ENCODE peak calls at places on chromosomes 5 and 9, in six cellular contexts. D, C, P, X, M and S are unnamed samples. For H3K4me1, the result is how much of the 10 kb centered on the place peaks cover.

GRCh38 chr9:37163299-37163698 is 42.9 kb downstream of the ZCCHC7 start:
- DNase-seq in D (no peak), C (no peak), P (no peak), X (no peak), M (no peak), S (no peak)

GRCh38 chr9:126612813-126613641 is 701 bp upstream of the LMX1B start:
- DNase-seq in D (peak), C (no peak), P (no peak), X (peak), M (no peak), S (no peak)

GRCh38 chr5:87340716-87341115 is 72.0 kb downstream of the CCNH start:
- DNase-seq in D (no peak), C (no peak), P (no peak), X (no peak), M (no peak), S (no peak)

GRCh38 chr5:17436766-17437221 is 61.2 kb upstream of the TAF11L2 start:
- DNase-seq in D (no peak), C (no peak), P (no peak), X (peak), M (no peak), S (no peak)

GRCh38 chr9:36163049-36163839 is 5.9 kb upstream of the CCIN start:
- DNase-seq in D (peak), C (no peak), P (peak), X (peak), M (no peak), S (peak)

GRCh38 chr9:21906878-21907277 is 87.3 kb downstream of the CDKN2A start:
- DNase-seq in D (no peak), C (no peak), P (no peak), X (no peak), M (no peak), S (no peak)

GRCh38 chr5:125267636-125268248 is 521.3 kb upstream of the ZNF608 start:
- DNase-seq in D (no peak), C (no peak), P (no peak), X (no peak), M (no peak), S (no peak)

GRCh38 chr9:136719212-136719880 is 7.0 kb downstream of the DIPK1B start:
- DNase-seq in D (no peak), C (no peak), P (no peak), X (no peak), M (no peak), S (peak)

GRCh38 chr9:33868430-33869000 is 51.6 kb downstream of the UBE2R2 start:
- DNase-seq in D (no peak), C (no peak), P (no peak), X (peak), M (no peak), S (no peak)

GRCh38 chr5:58404734-58405133 is 55.2 kb downstream of the PLK2 start:
- DNase-seq in D (no peak), C (no peak), P (no peak), X (no peak), M (no peak), S (no peak)

GRCh38 chr5:53260446-53260845 is 150.9 kb upstream of the MOCS2 start:
- DNase-seq in D (no peak), C (no peak), P (no peak), X (no peak), M (no peak), S (no peak)

GRCh38 chr5:53076014-53076413 is 33.5 kb downstream of the MOCS2 start:
- DNase-seq in D (no peak), C (no peak), P (no peak), X (no peak), M (no peak), S (no peak)

GRCh38 chr5:151899400-151899799 is 25.3 kb downstream of the GLRA1 start:
- DNase-seq in D (no peak), C (no peak), P (no peak), X (no peak), M (no peak), S (no peak)

GRCh38 chr5:90909091-90909503 is 350.5 kb downstream of the ADGRV1 start:
- DNase-seq in D (no peak), C (no peak), P (no peak), X (no peak), M (no peak), S (peak)

GRCh38 chr5:111461261-111461671 is 51.1 kb downstream of the STARD4 start:
- DNase-seq in D (peak), C (no peak), P (peak), X (no peak), M (no peak), S (no peak)

GRCh38 chr9:19999491-20000057 is 210.7 kb upstream of the SLC24A2 start:
- DNase-seq in D (no peak), C (no peak), P (no peak), X (no peak), M (no peak), S (no peak)

GRCh38 chr5:163385824-163386223 is 51.6 kb upstream of the CCNG1 start:
- DNase-seq in D (no peak), C (no peak), P (no peak), X (no peak), M (no peak), S (no peak)

GRCh38 chr9:124574944-124575343 is 67.7 kb upstream of the NR5A1 start:
- DNase-seq in D (no peak), C (no peak), P (peak), X (no peak), M (no peak), S (no peak)

GRCh38 chr5:56328753-56329560 is 95.8 kb upstream of the ANKRD55 start:
- DNase-seq in D (peak), C (no peak), P (peak), X (no peak), M (no peak), S (no peak)

GRCh38 chr5:82347213-82347947 is 69.2 kb upstream of the RPS23 start:
- DNase-seq in D (peak), C (no peak), P (no peak), X (peak), M (no peak), S (peak)

GRCh38 chr9:8364021-8364782 is 564.6 kb upstream of the DMAC1 start:
- DNase-seq in D (no peak), C (no peak), P (no peak), X (no peak), M (no peak), S (no peak)

GRCh38 chr9:16105576-16105975 is 552.7 kb downstream of the CCDC171 start:
- DNase-seq in D (no peak), C (no peak), P (no peak), X (no peak), M (no peak), S (no peak)

GRCh38 chr5:32961066-32961429 is 249.9 kb downstream of the NPR3 start:
- DNase-seq in D (no peak), C (no peak), P (no peak), X (no peak), M (no peak), S (no peak)

GRCh38 chr5:93845376-93845775 is 104.0 kb upstream of the POU5F2 start:
- DNase-seq in D (no peak), C (no peak), P (no peak), X (no peak), M (no peak), S (no peak)

GRCh38 chr5:93850311-93850710 is 108.9 kb upstream of the POU5F2 start:
- DNase-seq in D (no peak), C (no peak), P (peak), X (no peak), M (no peak), S (no peak)
- TF ChIP-seq CTCF in D (no peak), C (no peak), P (no peak), X (no peak), M (no peak), S (no peak)

GRCh38 chr5:178965465-178966055 is 24.6 kb downstream of the ZNF454 start:
- DNase-seq in D (peak), C (no peak), P (no peak), X (no peak), M (no peak), S (no peak)
- H3K4me1 ChIP-seq in D (under half), C (under half), P (under half), X (under half), M (under half), S (under half)

DNA sequence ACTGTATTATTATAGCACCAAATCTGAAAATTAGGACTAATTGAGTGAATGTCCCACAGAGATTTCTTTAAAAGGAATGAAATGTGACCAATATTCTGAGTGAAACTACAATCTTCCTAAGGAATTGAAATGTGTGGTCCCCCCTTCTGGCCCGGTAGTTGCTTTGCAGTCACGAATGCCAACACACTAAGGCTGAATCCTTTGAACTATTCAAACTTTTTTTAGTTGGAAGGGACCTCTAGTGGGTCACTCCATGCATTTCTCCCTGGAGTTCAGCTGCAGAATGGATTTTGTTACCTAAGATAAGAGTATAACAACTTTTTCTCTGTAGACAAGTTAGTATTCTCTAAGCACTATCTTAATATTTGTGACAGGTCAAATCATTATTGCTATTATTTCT is 2.8 kb downstream of the CDH6 start:
- DNase-seq in D (peak), C (no peak), P (peak), X (no peak), M (no peak), S (no peak)
- TF ChIP-seq CTCF in D (peak), C (no peak), P (no peak), X (no peak), M (no peak), S (no peak)

DNA sequence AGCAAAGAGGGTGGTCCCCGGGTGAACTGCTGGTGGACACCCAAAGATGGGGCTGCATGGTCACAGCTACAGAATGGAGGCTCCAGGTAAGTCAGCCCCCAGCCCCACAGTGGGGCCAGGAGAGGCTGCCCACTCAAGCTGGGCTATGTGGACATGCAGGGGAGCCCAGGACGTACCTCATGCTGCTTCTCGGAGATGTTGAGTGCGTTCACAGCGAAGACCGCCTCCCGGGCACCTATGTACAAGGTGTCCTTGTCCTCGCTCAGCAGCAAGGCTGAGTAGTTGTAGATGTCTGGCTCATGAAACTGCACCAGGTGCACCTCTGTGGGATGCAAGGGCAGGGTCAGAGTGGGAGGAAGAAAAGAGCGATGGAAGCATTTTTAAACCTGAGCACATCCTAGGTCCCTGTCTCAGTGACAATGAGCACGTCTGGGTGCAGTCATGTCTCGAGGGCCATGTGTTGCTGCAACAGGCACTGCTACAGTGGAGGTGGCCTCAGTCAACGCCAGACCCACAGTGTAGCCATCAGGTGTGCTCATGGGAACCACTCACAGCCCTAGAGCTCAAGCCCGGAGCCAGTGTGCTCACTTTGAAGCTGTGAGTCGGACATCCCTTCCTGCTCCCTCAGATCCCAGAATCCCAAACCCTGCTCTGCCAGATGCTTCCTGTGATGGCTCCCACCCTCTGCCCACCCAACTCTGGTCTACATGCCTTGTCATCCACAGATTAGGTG is 84.6 kb downstream of the SECISBP2 start:
- DNase-seq in D (no peak), C (no peak), P (no peak), X (no peak), M (no peak), S (no peak)
- H3K4me1 ChIP-seq in D (under half), C (under half), P (under half), X (under half), M (under half), S (under half)

DNA sequence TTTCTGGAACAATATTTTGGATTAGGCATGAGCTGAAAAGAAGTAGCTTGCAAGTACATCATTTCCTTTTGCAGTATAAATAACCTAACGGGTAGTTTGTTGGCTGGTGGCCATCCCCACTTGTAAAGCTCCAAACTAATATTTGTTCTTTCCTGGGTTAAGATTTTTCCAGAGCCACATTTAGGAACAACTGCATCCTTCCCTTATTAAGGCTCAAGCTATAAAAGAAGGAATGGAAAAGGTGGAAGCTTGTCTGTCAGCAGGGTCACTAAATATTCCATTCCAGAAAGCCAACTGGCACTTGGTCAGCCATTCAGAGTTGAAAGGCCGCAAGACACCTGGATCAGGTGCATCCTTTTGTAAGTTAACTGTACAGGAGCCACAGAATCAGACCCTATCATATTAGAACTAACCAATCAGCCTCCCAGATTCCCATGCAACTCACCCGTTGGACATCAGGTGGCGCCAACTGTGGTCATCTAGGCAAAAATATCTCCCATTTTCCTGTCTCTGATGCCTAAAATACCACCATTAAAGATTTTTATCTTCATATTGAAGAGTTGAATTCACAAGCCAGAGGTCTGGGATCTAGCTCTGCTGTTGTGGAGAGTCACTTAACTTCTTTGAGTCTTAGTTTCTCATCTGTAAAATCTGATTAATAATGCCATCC is 82.9 kb downstream of the PTCD2 start:
- DNase-seq in D (peak), C (no peak), P (peak), X (peak), M (no peak), S (peak)
- TF ChIP-seq CTCF in D (peak), C (no peak), P (peak), X (peak), M (peak), S (no peak)